ENCODE peak calls at places on chromosomes 3 and 15, in eight cellular contexts. I is activated gamma-delta T cell treated with anti-CD3 and anti-CD28 coated beads, Interleukin-2, amount 50 U/mL, for 16 hours; C is H4; R is stimulated activated CD4-positive, alpha-beta T cell treated with anti-CD3 and anti-CD28 coated beads, Interleukin-1b, Interleukin-23, amount 100 ng/mL, for 4 hours; H is heart left ventricle; D is RWPE1; K is T-cell; A is OCI-LY7. Y is an unnamed sample.

GRCh38 chr3:3664916-3665315 is 134.3 kb upstream of the LRRN1 start:
- DNase-seq in I (no peak), C (peak; percentile 78), R (no peak), H (no peak), D (no peak), K (no peak), A (no peak), Y (no peak)

GRCh38 chr15:48250640-48251076 is 44.6 kb downstream of the SLC12A1 start:
- DNase-seq in I (no peak), C (peak; percentile 78), R (no peak), H (peak; percentile 20), D (peak; percentile 54), K (no peak), A (peak; percentile 66), Y (no peak)

GRCh38 chr3:70264122-70264780 is 48.2 kb downstream of the MDFIC2 start:
- DNase-seq in I (no peak), C (peak; percentile 14), R (no peak), H (no peak), D (no peak), K (no peak), A (no peak), Y (no peak)

GRCh38 chr3:129665024-129665768 is 58.7 kb upstream of the PLXND1 start:
- DNase-seq in I (no peak), C (no peak), R (no peak), H (no peak), D (peak; percentile 21), K (no peak), A (no peak), Y (no peak)

GRCh38 chr3:145191543-145191942 is 969.4 kb downstream of the PLOD2 start:
- DNase-seq in I (no peak), C (no peak), R (no peak), H (no peak), D (no peak), K (no peak), A (no peak), Y (no peak)

GRCh38 chr3:61250784-61251173 is 473 bp downstream of the FHIT start:
- DNase-seq in I (no peak), C (no peak), R (no peak), H (peak; percentile 30), D (peak; percentile 12), K (no peak), A (peak; percentile 43), Y (peak; percentile 17)

GRCh38 chr3:168820748-168821445 is 725.2 kb upstream of the GOLIM4 start:
- DNase-seq in I (no peak), C (no peak), R (no peak), H (no peak), D (no peak), K (no peak), A (no peak), Y (no peak)

GRCh38 chr3:38507120-38507519 is 11.0 kb downstream of the EXOG start:
- DNase-seq in I (no peak), C (no peak), R (no peak), H (no peak), D (no peak), K (no peak), A (no peak), Y (no peak)

GRCh38 chr15:67062365-67062985 is 2.9 kb upstream of the SMAD3 start:
- DNase-seq in I (no peak), C (no peak), R (no peak), H (no peak), D (no peak), K (no peak), A (no peak), Y (no peak)

GRCh38 chr3:15299036-15299435 is 33.4 kb downstream of the SH3BP5 start:
- DNase-seq in I (no peak), C (no peak), R (no peak), H (no peak), D (no peak), K (no peak), A (no peak), Y (no peak)

GRCh38 chr3:38834110-38834509 is 18.1 kb upstream of the SCN10A start:
- DNase-seq in I (no peak), C (peak; percentile 72), R (no peak), H (peak; percentile 53), D (peak; percentile 37), K (no peak), A (no peak), Y (peak; percentile 60)

GRCh38 chr3:161031134-161031533 is 74.0 kb downstream of the B3GALNT1 start:
- DNase-seq in I (no peak), C (peak; percentile 39), R (no peak), H (no peak), D (no peak), K (no peak), A (no peak), Y (no peak)

GRCh38 chr3:152349397-152349796 is 80.7 kb downstream of the MBNL1 start:
- DNase-seq in I (no peak), C (no peak), R (no peak), H (no peak), D (peak; percentile 20), K (no peak), A (no peak), Y (no peak)

GRCh38 chr15:85676332-85676731 is 118.4 kb downstream of the KLHL25 start:
- DNase-seq in I (no peak), C (no peak), R (no peak), H (no peak), D (peak; percentile 8), K (no peak), A (no peak), Y (no peak)

GRCh38 chr3:139235192-139235591 is 108.6 kb upstream of the MRPS22 start:
- DNase-seq in I (no peak), C (no peak), R (no peak), H (no peak), D (no peak), K (no peak), A (no peak), Y (no peak)

GRCh38 chr15:48865387-48866079 is 12.4 kb upstream of the EID1 start:
- DNase-seq in I (no peak), C (peak; percentile 47), R (no peak), H (no peak), D (no peak), K (no peak), A (no peak), Y (no peak)

GRCh38 chr3:182690163-182690562 is 103.1 kb upstream of the ATP11B start:
- DNase-seq in I (no peak), C (no peak), R (no peak), H (no peak), D (no peak), K (no peak), A (no peak), Y (no peak)

GRCh38 chr3:54223063-54223462 is 100.7 kb downstream of the CACNA2D3 start:
- DNase-seq in I (no peak), C (no peak), R (no peak), H (no peak), D (no peak), K (no peak), A (no peak), Y (no peak)

GRCh38 chr3:35709691-35710090 is 70.4 kb downstream of the ARPP21 start:
- DNase-seq in I (no peak), C (no peak), R (no peak), H (no peak), D (no peak), K (no peak), A (no peak), Y (no peak)

GRCh38 chr3:171461087-171461917 is 1.1 kb upstream of the TNIK start:
- DNase-seq in I (no peak), C (peak; percentile 17), R (no peak), H (peak; percentile 21), D (peak; percentile 67), K (no peak), A (no peak), Y (no peak)

GRCh38 chr3:21405671-21406667 is 345.0 kb downstream of the ZNF385D start:
- DNase-seq in I (no peak), C (no peak), R (no peak), H (no peak), D (no peak), K (no peak), A (no peak), Y (no peak)

GRCh38 chr15:85741021-85741421 is 53.7 kb downstream of the KLHL25 start:
- DNase-seq in I (no peak), C (no peak), R (no peak), H (no peak), D (no peak), K (no peak), A (no peak), Y (no peak)

GRCh38 chr3:65401359-65401810 is 637.3 kb downstream of the MAGI1 start:
- DNase-seq in I (no peak), C (no peak), R (no peak), H (no peak), D (no peak), K (no peak), A (no peak), Y (no peak)

GRCh38 chr3:187406927-187407326 is 38.7 kb downstream of the RTP4 start:
- DNase-seq in I (no peak), C (no peak), R (no peak), H (no peak), D (no peak), K (no peak), A (no peak), Y (no peak)

GRCh38 chr3:30606301-30607031 is at the start of gene TGFBR2:
- DNase-seq in I (peak; percentile 76), C (peak; percentile 94), R (peak; percentile 77), H (peak; percentile 94), D (peak; percentile 91), K (peak; percentile 72), A (peak; percentile 91), Y (peak; percentile 96)

GRCh38 chr3:185069583-185070030 is 83.3 kb downstream of the C3orf70 start:
- DNase-seq in I (no peak), C (no peak), R (no peak), H (no peak), D (no peak), K (no peak), A (no peak), Y (no peak)

GRCh38 chr3:72847282-72847681 is 963 bp downstream of the SHQ1 start:
- DNase-seq in I (no peak), C (no peak), R (no peak), H (no peak), D (peak; percentile 1), K (no peak), A (peak; percentile 7), Y (no peak)

GRCh38 chr3:10284496-10284895 is 8.3 kb downstream of the GHRL start:
- DNase-seq in I (no peak), C (no peak), R (peak; percentile 17), H (no peak), D (no peak), K (peak; percentile 38), A (no peak), Y (no peak)

GRCh38 chr3:64084640-64085039 is 61.3 kb upstream of the PSMD6 start:
- DNase-seq in I (no peak), C (peak; percentile 23), R (no peak), H (no peak), D (peak; percentile 51), K (no peak), A (no peak), Y (no peak)

GRCh38 chr3:192833177-192833890 is 84.3 kb downstream of the MB21D2 start:
- DNase-seq in I (no peak), C (peak; percentile 81), R (no peak), H (no peak), D (peak; percentile 20), K (no peak), A (no peak), Y (no peak)